ENCODE peak calls at places on chromosomes 11 and 22, in seven cellular contexts. One of them, this sample, is unnamed.
A peak's percentile ranks its signal among the peaks of the same experiment; 100 is the strongest.

GRCh38 chr11:96105197-96105895 is 181.4 kb upstream of the MTMR2 start:
- DNase-seq in HCT116: no peak
- DNase-seq in endothelial cell of umbilical vein: no peak
- DNase-seq in prostate gland: no peak
- DNase-seq in stomach: no peak
- DNase-seq in transverse colon: no peak
- DNase-seq in sigmoid colon: no peak
- DNase-seq in this sample: no peak

GRCh38 chr11:92251980-92252379 is 27.4 kb downstream of the FAT3 start:
- DNase-seq in HCT116: no peak
- DNase-seq in endothelial cell of umbilical vein: no peak
- DNase-seq in prostate gland: no peak
- DNase-seq in stomach: no peak
- DNase-seq in transverse colon: no peak
- DNase-seq in sigmoid colon: no peak
- DNase-seq in this sample: no peak

GRCh38 chr11:10886652-10887250 is 28.9 kb upstream of the ZBED5 start:
- DNase-seq in HCT116: no peak
- DNase-seq in endothelial cell of umbilical vein: no peak
- DNase-seq in prostate gland: no peak
- DNase-seq in stomach: no peak
- DNase-seq in transverse colon: no peak
- DNase-seq in sigmoid colon: no peak
- DNase-seq in this sample: no peak

GRCh38 chr22:27613099-27614089 is 188.2 kb downstream of the MN1 start:
- DNase-seq in HCT116: no peak
- DNase-seq in endothelial cell of umbilical vein: no peak
- DNase-seq in prostate gland: no peak
- DNase-seq in stomach: no peak
- DNase-seq in transverse colon: no peak
- DNase-seq in sigmoid colon: no peak
- DNase-seq in this sample: no peak

GRCh38 chr22:41445171-41446056 is 1.2 kb downstream of the TOB2 start:
- DNase-seq in HCT116: no peak
- DNase-seq in endothelial cell of umbilical vein: peak; percentile 41
- DNase-seq in prostate gland: peak; percentile 30
- DNase-seq in stomach: peak; percentile 32
- DNase-seq in transverse colon: peak; percentile 31
- DNase-seq in sigmoid colon: peak; percentile 76
- DNase-seq in this sample: no peak

GRCh38 chr11:93734427-93735222 is 6.7 kb downstream of the TAF1D start:
- DNase-seq in HCT116: no peak
- DNase-seq in endothelial cell of umbilical vein: no peak
- DNase-seq in prostate gland: no peak
- DNase-seq in stomach: no peak
- DNase-seq in transverse colon: no peak
- DNase-seq in sigmoid colon: no peak
- DNase-seq in this sample: no peak

GRCh38 chr11:125401746-125402145 is 94.3 kb downstream of the FEZ1 start:
- DNase-seq in HCT116: no peak
- DNase-seq in endothelial cell of umbilical vein: no peak
- DNase-seq in prostate gland: no peak
- DNase-seq in stomach: no peak
- DNase-seq in transverse colon: no peak
- DNase-seq in sigmoid colon: no peak
- DNase-seq in this sample: peak; percentile 45

GRCh38 chr11:46119352-46120216 is 1.7 kb downstream of the PHF21A start:
- DNase-seq in HCT116: no peak
- DNase-seq in endothelial cell of umbilical vein: peak; percentile 48
- DNase-seq in prostate gland: peak; percentile 35
- DNase-seq in stomach: peak; percentile 39
- DNase-seq in transverse colon: peak; percentile 59
- DNase-seq in sigmoid colon: peak; percentile 73
- DNase-seq in this sample: no peak

GRCh38 chr11:103584021-103584420 is 452.4 kb upstream of the DDI1 start:
- DNase-seq in HCT116: no peak
- DNase-seq in endothelial cell of umbilical vein: no peak
- DNase-seq in prostate gland: no peak
- DNase-seq in stomach: no peak
- DNase-seq in transverse colon: no peak
- DNase-seq in sigmoid colon: no peak
- DNase-seq in this sample: no peak

GRCh38 chr11:130601141-130601540 is 152.7 kb downstream of the ADAMTS15 start:
- DNase-seq in HCT116: no peak
- DNase-seq in endothelial cell of umbilical vein: no peak
- DNase-seq in prostate gland: no peak
- DNase-seq in stomach: peak; percentile 36
- DNase-seq in transverse colon: peak; percentile 63
- DNase-seq in sigmoid colon: peak; percentile 92
- DNase-seq in this sample: peak; percentile 87
- TF ChIP-seq POLR2AphosphoS5 in HCT116: no peak
- TF ChIP-seq POLR2AphosphoS5 in endothelial cell of umbilical vein: no peak
- TF ChIP-seq POLR2AphosphoS5 in prostate gland: peak; percentile 41
- TF ChIP-seq POLR2AphosphoS5 in stomach: peak; percentile 39
- TF ChIP-seq POLR2AphosphoS5 in transverse colon: peak; percentile 24
- TF ChIP-seq POLR2AphosphoS5 in sigmoid colon: peak; percentile 40
- TF ChIP-seq POLR2AphosphoS5 in this sample: no peak

GRCh38 chr22:38246046-38246658 is 26.7 kb downstream of the TMEM184B start:
- DNase-seq in HCT116: no peak
- DNase-seq in endothelial cell of umbilical vein: no peak
- DNase-seq in prostate gland: no peak
- DNase-seq in stomach: no peak
- DNase-seq in transverse colon: no peak
- DNase-seq in sigmoid colon: no peak
- DNase-seq in this sample: no peak

GRCh38 chr22:38248280-38248679 is 24.5 kb downstream of the TMEM184B start:
- DNase-seq in HCT116: no peak
- DNase-seq in endothelial cell of umbilical vein: no peak
- DNase-seq in prostate gland: no peak
- DNase-seq in stomach: no peak
- DNase-seq in transverse colon: no peak
- DNase-seq in sigmoid colon: no peak
- DNase-seq in this sample: no peak

GRCh38 chr22:38249301-38249700 is 23.5 kb downstream of the TMEM184B start:
- DNase-seq in HCT116: no peak
- DNase-seq in endothelial cell of umbilical vein: no peak
- DNase-seq in prostate gland: no peak
- DNase-seq in stomach: no peak
- DNase-seq in transverse colon: no peak
- DNase-seq in sigmoid colon: no peak
- DNase-seq in this sample: no peak

GRCh38 chr22:38246692-38247091 is 26.1 kb downstream of the TMEM184B start:
- DNase-seq in HCT116: no peak
- DNase-seq in endothelial cell of umbilical vein: no peak
- DNase-seq in prostate gland: no peak
- DNase-seq in stomach: no peak
- DNase-seq in transverse colon: no peak
- DNase-seq in sigmoid colon: peak; percentile 88
- DNase-seq in this sample: no peak

DNA sequence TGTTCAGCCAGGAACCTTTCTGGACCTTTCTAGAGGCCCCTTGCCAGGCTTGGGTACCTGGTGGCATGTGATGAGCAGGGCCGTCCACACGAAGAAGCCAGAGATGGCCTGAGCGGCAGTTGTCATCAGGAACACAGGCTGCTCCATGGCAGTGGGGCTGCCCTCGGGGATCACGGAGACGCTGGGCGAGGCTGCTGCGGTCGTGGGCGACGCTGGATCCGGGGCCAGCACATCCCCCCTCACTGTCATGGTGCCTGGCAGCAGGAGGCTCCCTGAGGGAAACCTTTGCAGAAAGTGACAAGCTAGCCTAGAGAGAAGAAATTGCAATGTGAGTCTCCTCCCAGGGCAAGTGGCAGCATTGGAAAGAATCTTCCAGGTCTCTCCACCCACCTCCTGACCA is 25.1 kb downstream of the TMEM184B start:
- DNase-seq in HCT116: no peak
- DNase-seq in endothelial cell of umbilical vein: no peak
- DNase-seq in prostate gland: no peak
- DNase-seq in stomach: no peak
- DNase-seq in transverse colon: no peak
- DNase-seq in sigmoid colon: no peak
- DNase-seq in this sample: no peak
- H3K27me3 ChIP-seq in HCT116: no peaks in the 10 kb centered on the region
- H3K27me3 ChIP-seq in endothelial cell of umbilical vein: no peaks in the 10 kb centered on the region
- H3K27me3 ChIP-seq in prostate gland: no peaks in the 10 kb centered on the region
- H3K27me3 ChIP-seq in stomach: no peaks in the 10 kb centered on the region
- H3K27me3 ChIP-seq in transverse colon: no peaks in the 10 kb centered on the region
- H3K27me3 ChIP-seq in sigmoid colon: no peaks in the 10 kb centered on the region
- H3K27me3 ChIP-seq in this sample: no peaks in the 10 kb centered on the region

GRCh38 chr22:43847376-43848289 is 14.7 kb downstream of the SULT4A1 start:
- DNase-seq in HCT116: no peak
- DNase-seq in endothelial cell of umbilical vein: no peak
- DNase-seq in prostate gland: no peak
- DNase-seq in stomach: no peak
- DNase-seq in transverse colon: no peak
- DNase-seq in sigmoid colon: peak; percentile 53
- DNase-seq in this sample: peak; percentile 59

GRCh38 chr22:43850529-43850928 is 11.8 kb downstream of the SULT4A1 start:
- DNase-seq in HCT116: no peak
- DNase-seq in endothelial cell of umbilical vein: no peak
- DNase-seq in prostate gland: no peak
- DNase-seq in stomach: peak; percentile 3
- DNase-seq in transverse colon: no peak
- DNase-seq in sigmoid colon: peak; percentile 36
- DNase-seq in this sample: no peak

GRCh38 chr22:43846966-43847365 is 15.3 kb downstream of the SULT4A1 start:
- DNase-seq in HCT116: no peak
- DNase-seq in endothelial cell of umbilical vein: no peak
- DNase-seq in prostate gland: no peak
- DNase-seq in stomach: no peak
- DNase-seq in transverse colon: no peak
- DNase-seq in sigmoid colon: no peak
- DNase-seq in this sample: no peak

GRCh38 chr22:43849731-43850130 is 12.6 kb downstream of the SULT4A1 start:
- DNase-seq in HCT116: no peak
- DNase-seq in endothelial cell of umbilical vein: no peak
- DNase-seq in prostate gland: no peak
- DNase-seq in stomach: no peak
- DNase-seq in transverse colon: no peak
- DNase-seq in sigmoid colon: peak; percentile 29
- DNase-seq in this sample: no peak

DNA sequence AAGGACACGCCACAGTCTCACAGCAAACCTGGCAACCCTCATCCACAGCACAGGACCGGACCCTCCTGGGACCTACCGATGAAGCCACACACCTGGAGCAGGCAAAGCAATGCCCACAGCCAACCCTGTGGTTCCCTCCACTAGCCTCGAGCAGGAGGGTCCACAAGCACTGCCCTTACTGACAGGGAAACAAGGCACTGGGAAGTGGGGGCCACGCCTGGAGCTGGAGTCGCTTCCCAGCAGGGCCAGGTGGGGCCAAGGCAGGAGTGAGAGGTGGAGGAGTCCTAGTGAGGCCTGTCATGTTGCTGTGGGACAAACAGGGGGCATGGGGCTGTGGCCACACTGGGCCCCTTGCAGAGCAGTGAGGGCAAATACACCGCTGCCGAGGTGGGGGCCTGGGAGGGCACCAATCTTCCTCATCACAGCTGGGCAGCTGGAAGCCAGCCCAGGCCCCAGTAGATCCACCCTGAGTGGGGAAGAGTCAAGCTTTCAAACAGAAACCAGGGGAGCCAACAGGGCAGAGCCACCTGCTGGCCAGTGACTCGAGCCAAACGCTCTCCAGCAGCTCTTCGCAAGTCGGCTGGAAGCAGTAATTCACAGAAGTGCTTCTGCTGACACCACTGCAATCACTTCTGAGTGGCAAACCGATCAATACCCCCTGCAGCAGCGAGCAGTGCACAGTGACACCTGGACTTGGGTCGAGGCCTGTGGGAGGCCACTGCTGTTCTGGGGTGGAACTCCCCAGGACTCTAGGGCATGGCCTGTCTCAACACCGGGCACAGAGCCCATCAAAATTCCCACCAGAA is 13.7 kb downstream of the SULT4A1 start:
- DNase-seq in HCT116: peak; percentile 4
- DNase-seq in endothelial cell of umbilical vein: no peak
- DNase-seq in prostate gland: no peak
- DNase-seq in stomach: no peak
- DNase-seq in transverse colon: no peak
- DNase-seq in sigmoid colon: peak; percentile 43
- DNase-seq in this sample: no peak
- TF ChIP-seq POLR2A in HCT116: no peak
- TF ChIP-seq POLR2A in endothelial cell of umbilical vein: no peak
- TF ChIP-seq POLR2A in prostate gland: no peak
- TF ChIP-seq POLR2A in stomach: no peak
- TF ChIP-seq POLR2A in transverse colon: no peak
- TF ChIP-seq POLR2A in sigmoid colon: no peak
- TF ChIP-seq POLR2A in this sample: no peak

GRCh38 chr11:80365315-80365714 is 924.5 kb upstream of the TENM4 start:
- DNase-seq in HCT116: no peak
- DNase-seq in endothelial cell of umbilical vein: no peak
- DNase-seq in prostate gland: no peak
- DNase-seq in stomach: no peak
- DNase-seq in transverse colon: no peak
- DNase-seq in sigmoid colon: no peak
- DNase-seq in this sample: no peak

GRCh38 chr11:80371931-80372330 is 931.1 kb upstream of the TENM4 start:
- DNase-seq in HCT116: no peak
- DNase-seq in endothelial cell of umbilical vein: no peak
- DNase-seq in prostate gland: no peak
- DNase-seq in stomach: no peak
- DNase-seq in transverse colon: no peak
- DNase-seq in sigmoid colon: no peak
- DNase-seq in this sample: no peak

GRCh38 chr11:80362578-80362977 is 921.7 kb upstream of the TENM4 start:
- DNase-seq in HCT116: no peak
- DNase-seq in endothelial cell of umbilical vein: no peak
- DNase-seq in prostate gland: no peak
- DNase-seq in stomach: no peak
- DNase-seq in transverse colon: no peak
- DNase-seq in sigmoid colon: no peak
- DNase-seq in this sample: no peak

GRCh38 chr11:80365980-80366379 is 925.1 kb upstream of the TENM4 start:
- DNase-seq in HCT116: no peak
- DNase-seq in endothelial cell of umbilical vein: no peak
- DNase-seq in prostate gland: no peak
- DNase-seq in stomach: no peak
- DNase-seq in transverse colon: no peak
- DNase-seq in sigmoid colon: no peak
- DNase-seq in this sample: no peak
- TF ChIP-seq POLR2AphosphoS5 in HCT116: no peak
- TF ChIP-seq POLR2AphosphoS5 in endothelial cell of umbilical vein: no peak
- TF ChIP-seq POLR2AphosphoS5 in prostate gland: no peak
- TF ChIP-seq POLR2AphosphoS5 in stomach: no peak
- TF ChIP-seq POLR2AphosphoS5 in transverse colon: no peak
- TF ChIP-seq POLR2AphosphoS5 in sigmoid colon: no peak
- TF ChIP-seq POLR2AphosphoS5 in this sample: no peak

DNA sequence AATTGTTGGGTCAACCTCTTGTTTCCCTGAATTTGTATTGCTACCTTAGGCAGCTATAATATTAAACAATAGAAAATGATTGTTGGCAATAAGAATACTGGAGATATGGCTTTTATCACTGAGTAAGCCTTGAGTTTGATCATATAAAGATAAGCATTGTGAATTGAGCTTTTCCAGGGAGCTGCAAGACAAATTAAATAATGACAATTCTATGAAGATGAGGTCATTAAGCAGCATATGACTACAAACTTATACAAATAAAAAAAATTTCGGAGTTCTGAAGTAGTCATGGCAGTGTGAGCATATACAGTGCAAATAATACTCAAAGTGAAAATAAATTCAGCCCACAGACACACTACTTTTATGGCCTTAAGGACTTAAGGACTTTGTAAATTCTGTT is 161.1 kb upstream of the ANO5 start:
- DNase-seq in HCT116: no peak
- DNase-seq in endothelial cell of umbilical vein: no peak
- DNase-seq in prostate gland: no peak
- DNase-seq in stomach: no peak
- DNase-seq in transverse colon: no peak
- DNase-seq in sigmoid colon: no peak
- DNase-seq in this sample: no peak
- H3K27me3 ChIP-seq in HCT116: no peaks in the 10 kb centered on the region
- H3K27me3 ChIP-seq in endothelial cell of umbilical vein: no peaks in the 10 kb centered on the region
- H3K27me3 ChIP-seq in prostate gland: no peaks in the 10 kb centered on the region
- H3K27me3 ChIP-seq in stomach: no peaks in the 10 kb centered on the region
- H3K27me3 ChIP-seq in transverse colon: no peaks in the 10 kb centered on the region
- H3K27me3 ChIP-seq in sigmoid colon: no peaks in the 10 kb centered on the region
- H3K27me3 ChIP-seq in this sample: no peaks in the 10 kb centered on the region

This sample was measured in suprapubic skin.